ENCODE peak calls at places on chromosome 6, in six cellular contexts. C is activated CD4-positive, alpha-beta T cell treated with anti-CD3 and anti-CD28 coated beads, Interleukin-2, amount 50 U/mL, for 1 hour; M is 8988T; Q is stimulated activated CD8-positive, alpha-beta memory T cell treated with anti-CD3 and anti-CD28 coated beads, Interleukin-15, amount 100 ng/mL, for 4 hours; X is fibroblast of the aortic adventitia; D is activated T-cell treated with anti-CD3 and anti-CD28 coated beads, Interleukin-2, amount 50 U/mL, for 24 hours. V is an unnamed sample.

GRCh38 chr6:95578106-95578410 is 723 bp downstream of the MANEA start:
- DNase-seq in C (no peak), M (no peak), Q (no peak), X (no peak), D (no peak), V (no peak)

GRCh38 chr6:43737272-43738081 is 32.5 kb upstream of the VEGFA start:
- DNase-seq in C (no peak), M (no peak), Q (no peak), X (no peak), D (no peak), V (no peak)

GRCh38 chr6:34573567-34574183 is 17.5 kb upstream of the SPDEF start:
- DNase-seq in C (no peak), M (no peak), Q (no peak), X (no peak), D (no peak), V (no peak)

GRCh38 chr6:130602151-130602770 is 224.9 kb upstream of the SMLR1 start:
- DNase-seq in C (no peak), M (peak; percentile 19), Q (no peak), X (peak; percentile 96), D (no peak), V (no peak)

GRCh38 chr6:39170860-39171259 is 55.9 kb upstream of the SAYSD1 start:
- DNase-seq in C (no peak), M (no peak), Q (no peak), X (no peak), D (no peak), V (no peak)

GRCh38 chr6:168102093-168102985 is 23.3 kb upstream of the FRMD1 start:
- DNase-seq in C (no peak), M (no peak), Q (no peak), X (no peak), D (no peak), V (no peak)

GRCh38 chr6:167767715-167768107 is 59.0 kb upstream of the AFDN start:
- DNase-seq in C (no peak), M (no peak), Q (no peak), X (no peak), D (no peak), V (no peak)

GRCh38 chr6:88698661-88699060 is 264.8 kb downstream of the RNGTT start:
- DNase-seq in C (no peak), M (no peak), Q (no peak), X (no peak), D (no peak), V (no peak)

GRCh38 chr6:10695086-10695657 is 400 bp downstream of the PAK1IP1 start:
- DNase-seq in C (no peak), M (no peak), Q (no peak), X (no peak), D (no peak), V (no peak)